ENCODE peak calls at places on chromosomes 2 and 18, in nine cellular contexts. C is brain microvascular endothelial cell; F is uterus; O is RWPE1; L is lower lobe of right lung; G is AG04450; X is ascending aorta; J is A549; U is CD8-positive, alpha-beta T cell. S is an unnamed sample.

GRCh38 chr18:3489462-3489861 is 39.5 kb downstream of the TGIF1 start:
- DNase-seq in F (no peak), G (no peak), O (no peak), L (no peak), J (no peak), C (no peak), U (no peak), X (no peak), S (no peak)

GRCh38 chr2:109170645-109171044 is 41.6 kb downstream of the SH3RF3 start:
- DNase-seq in O (no peak), L (no peak), C (no peak), F (no peak), G (no peak), U (no peak), J (no peak), X (no peak), S (no peak)

GRCh38 chr2:33605059-33605458 is 6.0 kb upstream of the FAM98A start:
- DNase-seq in F (no peak), L (no peak), U (no peak), G (no peak), X (no peak), J (no peak), C (no peak), O (no peak), S (no peak)

GRCh38 chr2:134260726-134261125 is 6.9 kb downstream of the MGAT5 start:
- DNase-seq in F (no peak), O (no peak), C (peak), X (no peak), U (no peak), G (peak), L (no peak), J (no peak), S (no peak)

GRCh38 chr2:62577994-62578836 is 72.2 kb upstream of the TMEM17 start:
- DNase-seq in O (peak), X (no peak), J (peak), U (no peak), L (no peak), F (no peak), C (peak), G (peak), S (no peak)

GRCh38 chr2:157895531-157895930 is 19.4 kb upstream of the ACVR1 start:
- DNase-seq in X (no peak), J (no peak), O (no peak), G (no peak), U (no peak), L (no peak), C (peak), F (no peak), S (no peak)

GRCh38 chr18:51127664-51128063 is 69.8 kb downstream of the MEX3C start:
- DNase-seq in U (no peak), O (no peak), J (no peak), F (no peak), C (no peak), X (no peak), G (no peak), L (no peak), S (no peak)

GRCh38 chr18:48548404-48548771 is 9.6 kb downstream of the CTIF start:
- DNase-seq in X (no peak), C (no peak), O (peak), J (no peak), G (no peak), F (no peak), U (no peak), L (no peak), S (no peak)

GRCh38 chr2:235773188-235773928 is 279.5 kb downstream of the AGAP1 start:
- DNase-seq in L (no peak), F (no peak), O (no peak), X (no peak), G (no peak), J (no peak), C (no peak), U (no peak), S (no peak)

GRCh38 chr2:126687503-126687902 is 31.5 kb downstream of the GYPC start:
- DNase-seq in L (no peak), C (no peak), X (no peak), J (no peak), U (no peak), G (no peak), F (no peak), O (no peak), S (no peak)

GRCh38 chr2:278312-278932 is 9.5 kb downstream of the ALKAL2 start:
- DNase-seq in U (no peak), G (no peak), C (no peak), X (no peak), L (no peak), J (no peak), O (no peak), F (no peak), S (peak)

GRCh38 chr2:138829326-138829725 is 49.1 kb upstream of the NXPH2 start:
- DNase-seq in F (no peak), C (peak), G (no peak), L (peak), O (peak), U (peak), J (peak), X (no peak), S (no peak)

GRCh38 chr2:219851801-219852481 is 224.5 kb downstream of the SLC4A3 start:
- DNase-seq in G (no peak), C (no peak), L (no peak), J (peak), F (peak), U (no peak), X (no peak), O (peak), S (no peak)

GRCh38 chr2:150480971-150481830 is 6.3 kb downstream of the RND3 start:
- DNase-seq in F (no peak), J (no peak), G (no peak), L (no peak), C (no peak), U (no peak), O (no peak), X (no peak), S (no peak)

GRCh38 chr2:69915050-69915945 is at the start of gene MXD1:
- DNase-seq in L (peak), X (no peak), G (no peak), C (no peak), O (no peak), J (no peak), F (no peak), U (no peak), S (no peak)

GRCh38 chr2:226760412-226761194 is 39.0 kb downstream of the IRS1 start:
- DNase-seq in J (peak), G (peak), F (no peak), C (peak), U (no peak), O (peak), X (no peak), L (no peak), S (no peak)

GRCh38 chr2:185828326-185828725 is 89.7 kb downstream of the FSIP2 start:
- DNase-seq in G (no peak), L (no peak), U (no peak), X (no peak), C (no peak), O (no peak), J (no peak), F (no peak), S (no peak)

GRCh38 chr18:44725300-44726096 is 44.8 kb downstream of the SETBP1 start:
- DNase-seq in J (no peak), O (peak), G (no peak), U (peak), C (peak), L (no peak), F (no peak), X (no peak), S (no peak)

GRCh38 chr18:35938158-35938557 is 34.3 kb upstream of the RMP24 start:
- DNase-seq in L (no peak), X (no peak), G (no peak), C (no peak), U (no peak), O (peak), F (no peak), J (no peak), S (peak)

GRCh38 chr18:77086656-77087390 is 45.8 kb downstream of the MBP start:
- DNase-seq in G (no peak), J (no peak), C (no peak), L (no peak), X (no peak), F (no peak), U (no peak), O (no peak), S (no peak)

GRCh38 chr2:216698895-216699294 is 3.5 kb upstream of the IGFBP5 start:
- DNase-seq in O (peak), G (no peak), C (peak), J (peak), F (no peak), X (no peak), U (no peak), L (no peak), S (no peak)

GRCh38 chr2:197705912-197706838 is 1.0 kb downstream of the MARS2 start:
- DNase-seq in C (no peak), G (no peak), O (peak), U (no peak), X (no peak), J (no peak), L (no peak), F (no peak), S (no peak)

GRCh38 chr2:107412981-107413380 is 413.7 kb upstream of the RGPD4 start:
- DNase-seq in F (no peak), G (no peak), L (no peak), J (no peak), C (peak), O (no peak), X (no peak), U (no peak), S (no peak)

GRCh38 chr18:23523429-23524212 is 20.3 kb downstream of the RMC1 start:
- DNase-seq in J (no peak), G (no peak), X (no peak), C (peak), U (no peak), F (no peak), L (no peak), O (no peak), S (no peak)

GRCh38 chr2:135132314-135132713 is 80.2 kb downstream of the RAB3GAP1 start:
- DNase-seq in C (no peak), L (no peak), U (no peak), F (no peak), G (no peak), O (no peak), X (no peak), J (no peak), S (no peak)

GRCh38 chr18:3604626-3605408 is 154.8 kb downstream of the TGIF1 start:
- DNase-seq in C (peak), F (no peak), X (no peak), O (no peak), U (peak), G (peak), L (no peak), J (no peak), S (no peak)

GRCh38 chr2:241841181-241842066 is 17.3 kb downstream of the PDCD1 start:
- DNase-seq in C (no peak), O (no peak), F (no peak), X (no peak), J (no peak), L (no peak), G (no peak), U (no peak), S (no peak)

GRCh38 chr2:30664761-30665358 is 142.4 kb downstream of the CAPN13 start:
- DNase-seq in L (no peak), C (peak), J (peak), F (no peak), G (peak), U (no peak), X (no peak), O (peak), S (peak)

GRCh38 chr18:24426073-24426397 is 435 bp upstream of the IMPACT start:
- DNase-seq in L (no peak), J (no peak), G (no peak), X (no peak), U (no peak), F (no peak), C (no peak), O (no peak), S (no peak)

GRCh38 chr2:58042486-58042970 is 4.1 kb upstream of the VRK2 start:
- DNase-seq in O (peak), L (no peak), U (no peak), X (no peak), C (peak), G (peak), J (peak), F (no peak), S (no peak)

GRCh38 chr2:23926289-23926749 is 604 bp downstream of the ATAD2B start:
- DNase-seq in G (no peak), C (no peak), J (peak), L (peak), X (no peak), O (peak), U (peak), F (peak), S (no peak)

GRCh38 chr2:104846182-104846954 is 7.5 kb upstream of the POU3F3 start:
- DNase-seq in J (no peak), O (no peak), L (no peak), F (no peak), G (no peak), C (no peak), X (no peak), U (no peak), S (no peak)

GRCh38 chr18:78875998-78876650 is 103.5 kb upstream of the SALL3 start:
- DNase-seq in O (no peak), J (no peak), C (no peak), G (no peak), U (no peak), F (no peak), L (no peak), X (no peak), S (peak)

GRCh38 chr2:9918275-9918674 is 33.2 kb upstream of the GRHL1 start:
- DNase-seq in C (no peak), U (no peak), X (no peak), O (no peak), L (no peak), G (no peak), J (no peak), F (no peak), S (no peak)

GRCh38 chr2:85523062-85523905 is 15.7 kb upstream of the MAT2A start:
- DNase-seq in F (no peak), X (no peak), U (no peak), G (no peak), L (no peak), O (no peak), C (no peak), J (no peak), S (no peak)

GRCh38 chr2:173906626-173907025 is 58.5 kb downstream of the SP3 start:
- DNase-seq in G (no peak), X (no peak), U (no peak), J (no peak), C (no peak), F (no peak), O (no peak), L (no peak), S (no peak)

GRCh38 chr2:164073053-164073757 is 337.4 kb upstream of the FIGN start:
- DNase-seq in L (no peak), J (no peak), G (no peak), F (no peak), O (no peak), C (peak), X (no peak), U (no peak), S (no peak)

GRCh38 chr2:161136194-161136593 is 24.0 kb upstream of the TANK start:
- DNase-seq in G (no peak), J (no peak), C (no peak), O (no peak), U (no peak), F (no peak), X (no peak), L (no peak), S (no peak)

GRCh38 chr2:161138429-161138828 is 21.8 kb upstream of the TANK start:
- DNase-seq in C (no peak), F (no peak), J (no peak), L (no peak), U (peak), O (no peak), G (no peak), X (no peak), S (no peak)

GRCh38 chr2:161139098-161139987 is 20.9 kb upstream of the TANK start:
- DNase-seq in J (no peak), X (no peak), F (no peak), G (peak), L (no peak), O (no peak), C (peak), U (no peak), S (no peak)

GRCh38 chr2:161134547-161135518 is 25.4 kb upstream of the TANK start:
- DNase-seq in O (peak), U (no peak), C (peak), J (no peak), L (no peak), X (no peak), F (no peak), G (no peak), S (no peak)

GRCh38 chr2:161136696-161137324 is 23.4 kb upstream of the TANK start:
- DNase-seq in U (peak), G (peak), X (no peak), O (no peak), J (no peak), L (no peak), F (no peak), C (peak), S (no peak)
- H3K27ac ChIP-seq in U (peak), G (no peak), X (peak), O (no peak), J (peak), L (peak), F (peak), C (no peak), S (peak)

DNA sequence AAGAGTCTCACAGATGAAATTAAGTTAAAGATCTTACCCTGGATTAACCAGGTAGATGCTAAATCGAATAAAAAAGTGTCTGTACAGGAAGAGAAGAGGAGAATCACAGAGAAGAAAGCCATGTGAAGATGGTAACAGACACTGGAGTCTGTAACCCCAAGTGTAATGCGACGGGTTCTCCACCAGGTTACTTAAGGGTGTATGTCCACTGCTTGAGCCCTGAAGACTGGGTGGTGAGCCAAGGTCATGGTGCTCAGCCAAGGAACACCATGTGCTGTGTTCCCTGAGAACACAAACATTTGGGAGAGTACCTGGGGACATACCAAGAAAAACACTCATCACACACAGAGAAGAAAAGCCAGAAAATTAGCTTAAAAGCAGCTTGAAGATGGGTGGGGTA is 8.2 kb upstream of the ACADL start:
- DNase-seq in X (peak), O (no peak), F (no peak), G (no peak), U (no peak), L (peak), C (no peak), J (no peak), S (no peak)
- H3K27ac ChIP-seq in X (peak), O (no peak), F (no peak), G (no peak), U (no peak), L (no peak), C (no peak), J (no peak), S (no peak)

DNA sequence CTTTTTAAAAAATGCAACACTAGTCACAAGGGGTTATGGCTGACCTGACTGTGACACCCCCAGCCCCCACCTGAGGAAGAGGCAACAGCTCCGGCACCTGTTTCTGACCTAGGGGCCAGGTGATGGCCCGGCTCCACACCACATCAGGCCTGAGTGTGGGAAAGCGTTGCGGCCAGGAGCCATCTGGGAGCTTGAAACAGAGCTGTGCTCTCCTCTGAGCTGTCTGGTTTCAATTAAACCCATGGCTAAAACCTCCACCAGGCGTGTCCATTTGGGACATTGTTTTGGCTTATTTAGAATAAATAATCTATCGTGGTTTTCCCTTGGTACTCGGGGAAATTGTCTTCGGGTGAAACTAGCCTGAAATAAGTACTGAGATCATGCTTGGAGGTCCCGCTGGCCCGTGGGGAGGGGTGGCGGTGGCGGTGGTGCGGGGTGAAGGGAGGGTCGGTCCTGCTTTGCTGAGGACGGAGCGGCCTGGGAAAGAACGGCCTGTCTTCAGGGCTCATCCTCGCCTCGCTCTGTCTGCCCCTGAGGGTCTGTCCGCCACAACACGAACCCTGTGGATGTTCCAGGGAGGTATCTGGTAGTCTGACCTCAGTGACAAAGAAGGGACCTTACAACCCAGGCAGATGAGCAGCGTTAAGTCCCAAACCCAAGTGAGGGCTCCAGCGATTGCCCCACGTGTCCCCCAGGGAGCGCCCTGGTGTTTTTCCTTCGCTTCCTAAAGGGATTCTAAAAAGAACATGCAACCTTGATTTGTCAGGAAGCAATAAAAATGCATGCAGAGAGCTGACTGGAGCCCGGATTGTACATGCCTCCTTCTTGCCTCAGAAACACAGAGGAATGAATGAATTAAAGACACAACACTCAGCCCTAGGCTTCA is 58.7 kb downstream of the IL1RL2 start:
- DNase-seq in F (no peak), G (no peak), U (no peak), L (no peak), C (no peak), O (no peak), X (no peak), J (no peak), S (no peak)
- H3K27ac ChIP-seq in F (no peak), G (no peak), U (no peak), L (no peak), C (no peak), O (no peak), X (no peak), J (no peak), S (no peak)

DNA sequence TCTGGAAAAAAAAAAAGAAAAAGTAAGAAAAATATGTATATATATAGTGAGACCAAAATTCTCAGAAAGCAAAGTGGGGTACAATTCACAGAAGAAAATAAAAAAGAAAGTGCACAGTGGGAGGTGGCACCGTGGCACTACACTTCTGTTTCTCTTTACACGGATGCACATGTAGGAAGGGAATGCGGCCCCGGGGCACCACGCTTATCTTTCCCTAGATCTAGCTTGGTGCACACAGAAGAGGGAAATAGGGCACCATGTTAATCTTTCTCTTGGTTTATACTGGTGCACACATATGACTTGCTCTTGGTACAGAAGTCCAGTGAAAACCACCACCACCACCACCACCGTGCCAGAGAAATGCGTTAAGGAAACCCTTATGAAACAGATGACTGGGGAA is 32.0 kb downstream of the EIPR1 start:
- DNase-seq in C (no peak), G (no peak), F (no peak), J (no peak), O (no peak), L (no peak), U (no peak), X (no peak), S (no peak)
- H3K27ac ChIP-seq in C (no peak), G (no peak), F (no peak), J (no peak), O (no peak), L (no peak), U (no peak), X (no peak), S (no peak)

GRCh38 chr2:43391159-43391876 is 164.9 kb upstream of the ZFP36L2 start:
- DNase-seq in U (no peak), F (no peak), L (no peak), J (no peak), G (no peak), X (no peak), O (no peak), C (no peak), S (no peak)
- H3K27ac ChIP-seq in U (no peak), F (peak), L (peak), J (no peak), G (peak), X (peak), O (no peak), C (no peak), S (peak)

GRCh38 chr2:16656087-16656486 is 9.5 kb downstream of the CYRIA start:
- DNase-seq in L (no peak), X (no peak), J (no peak), G (no peak), F (no peak), U (no peak), C (no peak), O (no peak), S (peak)

GRCh38 chr2:16653083-16653375 is 12.6 kb downstream of the CYRIA start:
- DNase-seq in X (no peak), G (no peak), L (no peak), J (no peak), C (no peak), O (peak), U (no peak), F (peak), S (no peak)

GRCh38 chr2:16653799-16654198 is 11.8 kb downstream of the CYRIA start:
- DNase-seq in O (no peak), X (no peak), U (no peak), C (no peak), G (no peak), J (no peak), F (peak), L (no peak), S (no peak)

GRCh38 chr2:16655457-16655837 is 10.2 kb downstream of the CYRIA start:
- DNase-seq in G (no peak), F (no peak), C (no peak), O (no peak), U (no peak), J (no peak), L (no peak), X (no peak), S (no peak)

GRCh38 chr2:16654775-16655456 is 10.7 kb downstream of the CYRIA start:
- DNase-seq in O (no peak), F (no peak), C (no peak), L (no peak), G (no peak), J (no peak), X (no peak), U (no peak), S (peak)
- H3K27ac ChIP-seq in O (no peak), F (peak), C (no peak), L (peak), G (no peak), J (no peak), X (no peak), U (no peak), S (no peak)

GRCh38 chr2:54628957-54629356 is 94.5 kb upstream of the EML6 start:
- DNase-seq in J (no peak), C (no peak), O (no peak), G (no peak), X (no peak), L (no peak), U (no peak), F (no peak), S (no peak)
- H3K27ac ChIP-seq in J (no peak), C (no peak), O (peak), G (no peak), X (no peak), L (no peak), U (no peak), F (no peak), S (peak)